ENCODE peak calls at places on chromosome 4, in nine cellular contexts. P, T, C, R, L, U, E, D and Y are unnamed samples.

GRCh38 chr4:30495261-30496050 is 224.7 kb upstream of the PCDH7 start:
- DNase-seq in P (no peak), T (no peak), C (no peak), R (no peak), L (no peak), U (no peak), E (no peak), D (no peak), Y (no peak)

GRCh38 chr4:46648088-46648744 is 258.3 kb upstream of the GABRA2 start:
- DNase-seq in P (no peak), T (no peak), C (no peak), R (no peak), L (no peak), U (peak), E (peak), D (no peak), Y (no peak)

GRCh38 chr4:153223935-153224334 is 19.7 kb downstream of the TRIM2 start:
- DNase-seq in P (no peak), T (no peak), C (no peak), R (no peak), L (no peak), U (peak), E (no peak), D (peak), Y (no peak)

GRCh38 chr4:186844059-186844681 is 120.5 kb upstream of the FAT1 start:
- DNase-seq in P (no peak), T (peak), C (no peak), R (no peak), L (peak), U (no peak), E (no peak), D (peak), Y (peak)

GRCh38 chr4:41216294-41217019 is 2.1 kb upstream of the APBB2 start:
- DNase-seq in P (peak), T (no peak), C (peak), R (peak), L (peak), U (peak), E (peak), D (peak), Y (peak)

GRCh38 chr4:74206088-74206826 is 48.3 kb downstream of the MTHFD2L start:
- DNase-seq in P (no peak), T (no peak), C (no peak), R (no peak), L (no peak), U (no peak), E (no peak), D (no peak), Y (no peak)

GRCh38 chr4:184811484-184812180 is 14.1 kb downstream of the ACSL1 start:
- DNase-seq in P (no peak), T (no peak), C (no peak), R (no peak), L (no peak), U (no peak), E (no peak), D (no peak), Y (no peak)

GRCh38 chr4:143667461-143667860 is 33.0 kb downstream of the FREM3 start:
- DNase-seq in P (no peak), T (peak), C (no peak), R (no peak), L (peak), U (no peak), E (no peak), D (peak), Y (no peak)

GRCh38 chr4:29970626-29971025 is 749.5 kb upstream of the PCDH7 start:
- DNase-seq in P (no peak), T (no peak), C (no peak), R (no peak), L (no peak), U (no peak), E (peak), D (no peak), Y (no peak)

GRCh38 chr4:4603592-4603991 is 61.7 kb upstream of the STX18 start:
- DNase-seq in P (no peak), T (no peak), C (no peak), R (no peak), L (no peak), U (no peak), E (no peak), D (no peak), Y (no peak)

GRCh38 chr4:150140774-150141400 is 62.6 kb downstream of the DCLK2 start:
- DNase-seq in P (no peak), T (no peak), C (no peak), R (no peak), L (no peak), U (peak), E (no peak), D (no peak), Y (no peak)

GRCh38 chr4:105126311-105127153 is 20.1 kb upstream of the TET2 start:
- DNase-seq in P (no peak), T (no peak), C (no peak), R (no peak), L (no peak), U (no peak), E (no peak), D (no peak), Y (no peak)

GRCh38 chr4:108060164-108060563 is 70.5 kb downstream of the HADH start:
- DNase-seq in P (no peak), T (no peak), C (no peak), R (no peak), L (no peak), U (peak), E (peak), D (no peak), Y (no peak)

GRCh38 chr4:118918388-118918787 is 29.7 kb downstream of the SYNPO2 start:
- DNase-seq in P (no peak), T (no peak), C (no peak), R (no peak), L (no peak), U (peak), E (no peak), D (no peak), Y (no peak)

GRCh38 chr4:169105620-169106019 is 95.6 kb upstream of the CBR4 start:
- DNase-seq in P (no peak), T (no peak), C (no peak), R (no peak), L (no peak), U (no peak), E (no peak), D (no peak), Y (no peak)

GRCh38 chr4:186687263-186687662 is 36.4 kb downstream of the FAT1 start:
- DNase-seq in P (no peak), T (no peak), C (no peak), R (no peak), L (no peak), U (no peak), E (no peak), D (no peak), Y (no peak)

GRCh38 chr4:70607454-70607853 is 15.4 kb downstream of the AMBN start:
- DNase-seq in P (no peak), T (no peak), C (no peak), R (no peak), L (no peak), U (no peak), E (no peak), D (no peak), Y (no peak)

GRCh38 chr4:38745881-38746280 is 36.9 kb downstream of the TLR10 start:
- DNase-seq in P (no peak), T (no peak), C (no peak), R (no peak), L (no peak), U (no peak), E (no peak), D (no peak), Y (no peak)

GRCh38 chr4:173343832-173344397 is 9.8 kb upstream of the HMGB2 start:
- DNase-seq in P (no peak), T (no peak), C (no peak), R (no peak), L (no peak), U (no peak), E (peak), D (no peak), Y (no peak)
- H3K27ac ChIP-seq in P (no peak), T (no peak), C (no peak), R (no peak), L (no peak), U (no peak), E (peak), D (no peak), Y (no peak)

DNA sequence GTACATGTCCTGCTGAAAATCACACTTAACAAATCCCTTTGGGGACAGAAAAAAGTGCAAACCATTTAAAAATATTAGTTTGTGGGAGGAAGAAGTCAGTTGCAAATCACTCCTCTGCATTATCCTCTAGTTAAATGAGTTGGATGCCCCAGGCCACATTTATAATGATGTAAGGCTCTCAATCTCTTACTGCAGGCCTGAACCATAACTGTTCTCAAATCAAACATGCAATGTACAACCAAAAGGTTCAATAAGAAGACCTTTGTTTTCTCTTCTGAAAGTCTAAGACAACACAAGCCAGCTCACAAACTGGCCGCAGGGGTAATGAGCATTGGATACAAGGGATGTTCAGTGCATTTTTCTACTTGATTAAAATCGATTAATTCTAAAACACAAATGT is 39.7 kb downstream of the IGFBP7 start:
- DNase-seq in P (no peak), T (no peak), C (no peak), R (no peak), L (no peak), U (peak), E (no peak), D (no peak), Y (no peak)
- H3K4me3 ChIP-seq in P (no peak), T (no peak), C (no peak), R (no peak), L (no peak), U (no peak), E (no peak), D (no peak), Y (no peak)

GRCh38 chr4:69054578-69055200 is 41.6 kb upstream of the UGT2B7 start:
- DNase-seq in P (no peak), T (no peak), C (no peak), R (no peak), L (no peak), U (peak), E (no peak), D (no peak), Y (no peak)

GRCh38 chr4:69056921-69057562 is 39.2 kb upstream of the UGT2B7 start:
- DNase-seq in P (no peak), T (no peak), C (no peak), R (no peak), L (no peak), U (no peak), E (no peak), D (no peak), Y (no peak)

GRCh38 chr4:69049860-69050259 is 46.4 kb upstream of the UGT2B7 start:
- DNase-seq in P (no peak), T (no peak), C (no peak), R (no peak), L (no peak), U (no peak), E (no peak), D (no peak), Y (no peak)

DNA sequence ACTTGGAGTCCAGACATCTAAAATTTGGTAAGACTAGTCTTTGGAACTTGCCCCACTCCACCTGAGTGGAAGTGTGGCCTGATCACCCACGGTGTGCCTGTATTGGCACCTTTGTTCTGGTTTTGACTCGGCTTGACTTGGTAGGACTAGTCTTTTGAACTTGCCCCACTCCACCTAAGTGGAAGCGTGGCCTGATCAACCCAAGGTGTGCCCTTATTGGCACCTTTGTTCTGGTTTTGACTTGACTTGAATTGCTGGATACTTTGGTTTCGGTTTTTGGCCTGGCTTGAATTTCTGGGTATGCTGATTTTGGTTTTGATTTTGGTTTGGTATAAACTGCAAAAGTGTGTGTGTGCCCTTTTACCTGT is 44.7 kb upstream of the UGT2B7 start:
- DNase-seq in P (no peak), T (no peak), C (no peak), R (no peak), L (no peak), U (no peak), E (no peak), D (no peak), Y (no peak)
- H3K27ac ChIP-seq in P (no peak), T (no peak), C (no peak), R (peak), L (no peak), U (no peak), E (no peak), D (no peak), Y (no peak)

GRCh38 chr4:15703439-15703838 is 574 bp downstream of the BST1 start:
- DNase-seq in P (no peak), T (no peak), C (no peak), R (no peak), L (no peak), U (no peak), E (no peak), D (no peak), Y (no peak)
- H3K4me3 ChIP-seq in P (peak), T (peak), C (peak), R (no peak), L (peak), U (no peak), E (peak), D (peak), Y (peak)

GRCh38 chr4:692771-693554 is 4.0 kb upstream of the SLC49A3 start:
- DNase-seq in P (no peak), T (no peak), C (no peak), R (peak), L (peak), U (no peak), E (no peak), D (no peak), Y (no peak)
- H3K27ac ChIP-seq in P (no peak), T (no peak), C (no peak), R (no peak), L (no peak), U (no peak), E (no peak), D (no peak), Y (no peak)

GRCh38 chr4:98838528-98838927 is 90.4 kb downstream of the EIF4E start:
- DNase-seq in P (no peak), T (no peak), C (no peak), R (no peak), L (no peak), U (no peak), E (no peak), D (no peak), Y (no peak)

GRCh38 chr4:98827661-98828060 is 101.3 kb downstream of the EIF4E start:
- DNase-seq in P (no peak), T (no peak), C (no peak), R (no peak), L (no peak), U (no peak), E (no peak), D (no peak), Y (no peak)

GRCh38 chr4:98838977-98839618 is 89.8 kb downstream of the EIF4E start:
- DNase-seq in P (no peak), T (no peak), C (no peak), R (no peak), L (no peak), U (peak), E (no peak), D (peak), Y (no peak)

GRCh38 chr4:98828801-98829200 is 100.1 kb downstream of the EIF4E start:
- DNase-seq in P (no peak), T (no peak), C (no peak), R (no peak), L (no peak), U (peak), E (peak), D (no peak), Y (no peak)

DNA sequence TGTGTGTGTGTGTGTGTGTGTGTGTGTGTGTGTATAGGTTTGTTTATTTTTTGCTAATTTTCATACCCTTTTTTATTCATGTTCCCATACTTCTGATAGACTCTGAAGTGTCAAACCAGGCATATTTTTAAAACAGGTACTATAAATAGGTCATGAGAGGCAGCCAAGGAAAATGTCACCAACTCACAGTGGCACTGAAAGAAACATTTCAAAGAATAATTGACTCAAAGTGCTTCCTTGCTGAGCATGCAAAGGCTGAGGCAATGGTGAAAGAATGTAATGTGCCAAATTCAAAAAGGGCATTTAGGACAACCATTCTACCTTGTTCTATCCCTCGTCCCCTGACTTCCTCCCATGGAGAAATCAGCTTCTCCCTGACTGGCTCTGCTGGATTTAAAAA is 95.5 kb downstream of the EIF4E start:
- DNase-seq in P (no peak), T (no peak), C (no peak), R (no peak), L (no peak), U (no peak), E (no peak), D (no peak), Y (no peak)
- H3K4me3 ChIP-seq in P (no peak), T (no peak), C (no peak), R (no peak), L (no peak), U (no peak), E (no peak), D (no peak), Y (no peak)

GRCh38 chr4:25030283-25031076 is at the start of gene LGI2:
- DNase-seq in P (peak), T (no peak), C (peak), R (no peak), L (peak), U (no peak), E (peak), D (peak), Y (peak)
- H3K27ac ChIP-seq in P (no peak), T (peak), C (peak), R (no peak), L (peak), U (no peak), E (no peak), D (peak), Y (no peak)

DNA sequence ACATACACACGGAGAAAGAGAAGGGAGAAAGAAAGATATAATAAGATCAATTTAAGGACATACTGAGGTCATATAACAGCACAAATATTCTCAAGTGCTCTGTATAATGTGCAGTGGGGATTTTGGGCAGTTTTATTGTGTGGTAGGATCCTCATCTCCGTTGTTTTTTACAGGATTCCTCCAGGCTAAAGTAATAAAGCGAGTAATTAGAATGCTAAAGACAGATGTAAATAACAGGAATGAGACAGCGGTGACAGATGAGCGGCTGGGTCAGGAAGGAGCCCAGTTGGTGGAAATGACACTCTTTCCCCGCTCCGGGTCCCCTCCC is 15.9 kb downstream of the POU4F2 start:
- DNase-seq in P (no peak), T (no peak), C (no peak), R (no peak), L (no peak), U (no peak), E (no peak), D (no peak), Y (no peak)
- H3K4me3 ChIP-seq in P (peak), T (peak), C (peak), R (peak), L (peak), U (no peak), E (peak), D (peak), Y (peak)

GRCh38 chr4:85955614-85956295 is 404.1 kb downstream of the MAPK10 start:
- DNase-seq in P (no peak), T (no peak), C (no peak), R (no peak), L (no peak), U (peak), E (peak), D (no peak), Y (no peak)
- H3K27ac ChIP-seq in P (no peak), T (no peak), C (no peak), R (no peak), L (no peak), U (no peak), E (peak), D (no peak), Y (no peak)